ENCODE peak calls at places on chromosomes 1 and 21, in six cellular contexts. C, B, D, I, F and H are unnamed samples.

GRCh38 chr1:210792703-210793102 is 341.2 kb downstream of the KCNH1 start:
- DNase-seq in C (peak), B (no peak), D (peak), I (no peak), F (no peak), H (no peak)

GRCh38 chr21:42195378-42196031 is 23.4 kb upstream of the ABCG1 start:
- DNase-seq in C (peak), B (no peak), D (no peak), I (no peak), F (no peak), H (no peak)

GRCh38 chr1:94000531-94001282 is 91.5 kb upstream of the GCLM start:
- DNase-seq in C (no peak), B (peak), D (no peak), I (no peak), F (no peak), H (no peak)

GRCh38 chr1:181423301-181423918 is 59.9 kb upstream of the CACNA1E start:
- DNase-seq in C (peak), B (no peak), D (no peak), I (peak), F (peak), H (peak)

GRCh38 chr1:1366699-1367067 is 8.3 kb downstream of the AURKAIP1 start:
- DNase-seq in C (no peak), B (no peak), D (no peak), I (no peak), F (no peak), H (no peak)

GRCh38 chr1:14997646-14998276 is 155.8 kb upstream of the TMEM51 start:
- DNase-seq in C (no peak), B (no peak), D (no peak), I (peak), F (no peak), H (no peak)

GRCh38 chr21:15514073-15514946 is 215.5 kb upstream of the USP25 start:
- DNase-seq in C (no peak), B (no peak), D (no peak), I (no peak), F (no peak), H (no peak)

GRCh38 chr1:29121516-29121937 is 2.2 kb downstream of the TMEM200B start:
- DNase-seq in C (no peak), B (no peak), D (no peak), I (peak), F (no peak), H (peak)

GRCh38 chr1:46301406-46302090 is 1.9 kb downstream of the LRRC41 start:
- DNase-seq in C (peak), B (no peak), D (no peak), I (peak), F (no peak), H (peak)

GRCh38 chr1:46303872-46304326 is 401 bp downstream of the UQCRH start:
- DNase-seq in C (no peak), B (no peak), D (no peak), I (no peak), F (no peak), H (no peak)

GRCh38 chr1:46300673-46301405 is 2.6 kb downstream of the LRRC41 start:
- DNase-seq in C (peak), B (no peak), D (no peak), I (no peak), F (no peak), H (no peak)

GRCh38 chr1:46303038-46303871 is at the start of the genes LRRC41 and UQCRH:
- DNase-seq in C (peak), B (peak), D (peak), I (peak), F (peak), H (peak)

DNA sequence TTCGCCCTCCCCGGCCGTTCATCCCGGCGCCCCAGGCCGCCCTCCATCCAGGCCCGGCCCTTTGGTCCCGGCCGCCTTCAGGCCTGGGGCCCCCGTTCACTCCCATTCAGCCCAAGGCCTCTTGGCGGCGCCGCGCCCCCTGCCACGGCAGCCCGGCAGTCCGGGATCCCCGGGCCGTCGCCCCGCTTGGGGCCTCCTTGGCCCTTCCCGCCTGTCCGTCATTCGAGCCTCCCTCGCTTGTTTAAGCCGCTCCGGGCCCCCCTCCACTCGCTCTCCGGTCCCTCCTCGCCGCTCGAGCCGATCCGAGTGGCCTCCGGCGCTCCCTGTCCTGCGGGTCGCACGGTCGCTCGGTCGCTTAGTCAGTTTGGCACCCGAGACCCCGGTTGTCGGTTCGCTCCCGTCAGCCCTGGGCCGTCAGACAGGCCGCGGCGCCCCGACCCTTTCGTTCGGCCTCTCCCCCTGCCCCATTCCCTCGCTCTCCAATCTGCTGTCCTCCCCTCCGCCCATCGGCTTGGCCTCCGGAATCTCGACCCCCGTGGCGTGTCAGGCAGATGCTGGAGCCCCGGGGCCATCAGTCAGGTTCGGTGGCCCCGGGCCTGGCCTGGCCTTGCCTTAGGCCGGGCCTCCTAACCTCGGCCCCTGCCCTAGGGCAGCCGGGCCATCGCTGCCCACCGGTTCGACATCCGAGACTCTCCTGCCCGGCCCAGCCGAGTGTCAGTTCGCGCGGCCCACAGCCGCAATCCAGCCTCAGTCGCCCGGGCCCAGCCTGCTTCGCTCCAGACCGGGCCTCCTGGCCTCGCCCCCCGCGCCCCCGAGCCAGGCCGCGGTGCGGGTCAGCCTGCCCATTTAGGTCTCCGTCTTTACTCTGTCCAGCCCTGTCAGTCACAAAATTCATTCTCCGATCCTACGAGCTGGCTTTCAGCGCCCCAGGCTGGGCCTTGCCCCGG is 1.1 kb downstream of the LRRC41 start:
- DNase-seq in C (peak), B (peak), D (no peak), I (peak), F (peak), H (peak)
- TF ChIP-seq CTCF in C (no peak), B (peak), D (no peak), I (peak), F (no peak), H (peak)

DNA sequence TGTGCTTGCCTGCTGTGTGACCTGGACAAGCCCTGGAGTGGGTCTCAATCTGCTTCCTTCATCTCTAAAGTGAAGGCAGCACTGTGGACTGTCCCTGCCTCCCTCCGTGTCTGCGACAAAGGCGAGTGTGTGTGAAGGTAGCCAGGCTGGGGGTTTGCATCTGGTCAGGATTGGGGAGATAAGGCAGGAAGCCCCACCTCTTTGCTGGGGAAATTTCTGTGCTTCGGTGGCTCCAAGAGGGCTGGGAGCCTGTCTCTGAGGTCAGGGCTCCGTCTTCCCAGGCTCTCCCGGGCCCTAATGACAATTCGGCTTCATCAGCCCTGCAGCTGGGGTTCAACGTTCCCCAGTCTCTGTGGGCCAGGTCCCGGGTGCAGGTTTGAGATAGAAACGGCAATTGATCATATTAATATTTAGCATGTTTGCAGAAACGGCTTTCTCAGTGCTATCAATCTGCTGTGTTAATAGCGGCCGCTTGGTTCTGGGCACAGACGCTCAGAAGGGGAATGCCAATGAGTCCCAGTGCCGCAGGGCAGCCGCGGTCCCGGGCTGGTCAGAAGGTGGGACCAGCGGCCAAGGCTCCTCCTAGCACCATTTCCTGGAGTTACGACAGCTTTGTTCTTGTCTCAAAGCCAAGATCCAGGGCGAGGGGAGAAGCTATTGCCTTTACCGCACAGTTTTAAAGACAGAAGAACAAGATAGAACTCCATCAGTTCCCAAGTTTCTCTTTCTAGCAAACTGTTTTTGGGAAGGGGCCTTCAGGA is 105.7 kb downstream of the PRDM16 start:
- DNase-seq in C (peak), B (no peak), D (no peak), I (no peak), F (peak), H (no peak)
- TF ChIP-seq CTCF in C (no peak), B (no peak), D (no peak), I (no peak), F (no peak), H (no peak)

DNA sequence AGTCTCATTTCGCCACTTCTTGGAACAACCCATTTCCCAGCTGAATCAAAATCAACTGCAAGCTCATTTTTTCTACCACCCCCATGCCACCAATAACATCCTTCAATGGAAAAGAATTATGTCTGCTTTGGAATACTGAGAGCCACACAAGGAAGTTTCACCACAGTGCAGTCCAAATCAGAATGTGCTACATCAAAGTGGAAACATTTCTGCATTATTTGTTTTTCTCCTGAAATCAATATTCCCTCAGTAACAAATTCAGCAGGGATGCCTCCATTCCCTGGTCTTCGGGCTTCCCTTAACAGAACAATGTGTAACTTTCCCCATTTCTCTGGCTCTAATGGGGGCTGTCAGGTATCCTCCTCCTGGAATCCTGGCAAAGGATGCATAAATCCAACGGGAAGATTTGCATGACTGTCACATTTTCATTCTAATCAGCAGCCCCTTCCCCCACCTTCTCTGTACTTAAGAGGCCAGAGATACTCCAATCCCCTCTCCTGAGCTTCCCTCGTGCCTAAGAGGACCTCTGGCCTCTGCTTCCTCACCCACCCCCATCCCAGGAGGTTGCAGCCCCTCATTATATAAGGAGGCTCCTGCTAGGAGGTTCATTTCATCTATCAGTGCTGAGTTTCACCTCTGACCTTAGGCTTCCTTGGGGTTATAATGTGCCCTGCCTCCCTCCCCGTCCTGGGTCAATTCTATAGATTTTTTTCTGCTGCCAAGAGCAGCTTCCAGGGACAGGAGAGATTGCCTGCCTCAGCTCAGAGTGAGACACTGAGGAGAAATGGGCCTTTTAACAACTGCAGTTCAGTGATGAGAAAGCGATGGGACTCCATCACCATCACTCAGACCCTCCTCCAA is 201.1 kb downstream of the OMA1 start:
- DNase-seq in C (no peak), B (no peak), D (no peak), I (no peak), F (no peak), H (peak)
- TF ChIP-seq CTCF in C (no peak), B (no peak), D (no peak), I (no peak), F (no peak), H (no peak)

GRCh38 chr1:162859210-162859609 is 1.8 kb downstream of the CCDC190 start:
- DNase-seq in C (no peak), B (no peak), D (no peak), I (no peak), F (no peak), H (no peak)

GRCh38 chr1:162856260-162856659 is 4.7 kb downstream of the CCDC190 start:
- DNase-seq in C (peak), B (no peak), D (peak), I (no peak), F (peak), H (no peak)

GRCh38 chr1:162857850-162858249 is 3.1 kb downstream of the CCDC190 start:
- DNase-seq in C (peak), B (no peak), D (no peak), I (no peak), F (no peak), H (no peak)

GRCh38 chr1:162855461-162856150 is 5.4 kb downstream of the CCDC190 start:
- DNase-seq in C (peak), B (no peak), D (no peak), I (no peak), F (no peak), H (no peak)

GRCh38 chr1:162861101-162861500 is at the start of gene CCDC190:
- DNase-seq in C (peak), B (no peak), D (no peak), I (no peak), F (no peak), H (no peak)
- TF ChIP-seq CTCF in C (no peak), B (no peak), D (no peak), I (no peak), F (no peak), H (no peak)

GRCh38 chr1:109933856-109934711 is 23.4 kb downstream of the CSF1 start:
- DNase-seq in C (peak), B (no peak), D (no peak), I (no peak), F (peak), H (no peak)
- TF ChIP-seq CTCF in C (no peak), B (no peak), D (no peak), I (no peak), F (no peak), H (no peak)

GRCh38 chr1:27666791-27667254 is 5.2 kb downstream of the IFI6 start:
- DNase-seq in C (no peak), B (no peak), D (no peak), I (no peak), F (no peak), H (no peak)
- TF ChIP-seq CTCF in C (no peak), B (no peak), D (no peak), I (no peak), F (no peak), H (no peak)

GRCh38 chr1:231094421-231094820 is 54.4 kb upstream of the FAM89A start:
- DNase-seq in C (no peak), B (no peak), D (no peak), I (no peak), F (no peak), H (no peak)

GRCh38 chr1:231091853-231092301 is 51.8 kb upstream of the FAM89A start:
- DNase-seq in C (peak), B (peak), D (peak), I (no peak), F (peak), H (peak)

GRCh38 chr1:231091415-231091814 is 51.4 kb upstream of the FAM89A start:
- DNase-seq in C (no peak), B (no peak), D (no peak), I (no peak), F (no peak), H (no peak)

GRCh38 chr1:231092380-231092779 is 52.3 kb upstream of the FAM89A start:
- DNase-seq in C (no peak), B (no peak), D (no peak), I (no peak), F (no peak), H (no peak)

DNA sequence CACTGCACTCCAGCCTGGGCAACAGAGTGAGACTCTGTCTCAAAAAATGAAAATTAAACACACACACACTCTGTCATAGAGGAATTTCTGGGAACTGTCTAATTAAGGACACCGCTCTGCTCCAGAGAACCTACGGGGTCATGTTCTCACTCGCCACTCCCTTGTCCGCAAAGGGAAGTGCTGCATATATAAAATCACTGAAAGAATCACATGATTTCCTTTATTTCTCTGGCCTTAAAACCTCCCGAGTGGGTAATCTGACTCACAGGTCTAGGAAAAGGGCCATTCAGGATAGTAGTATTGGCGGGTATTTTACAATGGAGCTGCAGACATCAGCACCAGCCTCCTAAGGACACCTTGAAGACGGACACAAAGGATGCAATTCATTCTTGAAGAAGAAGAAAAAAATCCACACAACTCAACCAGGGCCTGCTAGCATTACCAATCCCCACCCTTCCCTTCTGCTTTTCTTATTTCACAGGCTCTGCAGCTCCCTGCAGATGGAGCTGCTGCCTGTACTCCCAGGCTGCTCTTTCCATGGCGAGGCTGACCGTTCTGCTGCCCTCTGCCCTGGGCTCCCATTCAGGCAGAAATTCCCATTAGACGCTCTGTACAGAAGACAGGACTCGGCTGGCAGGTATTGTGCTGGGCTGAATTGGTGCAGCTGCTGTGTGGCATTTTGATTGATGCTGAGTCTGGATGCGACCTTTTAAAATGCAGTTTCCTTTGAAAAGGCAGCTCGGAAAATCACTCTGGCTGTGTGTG is 53.3 kb upstream of the FAM89A start:
- DNase-seq in C (peak), B (no peak), D (no peak), I (no peak), F (no peak), H (peak)
- TF ChIP-seq CTCF in C (no peak), B (no peak), D (no peak), I (peak), F (no peak), H (no peak)